ENCODE peak calls at places on chromosomes 12 and 14, in eight cellular contexts. A, U, Q, B, D, I, T and V are unnamed samples.

GRCh38 chr14:61321385-61322010 is at the start of gene PRKCH:
- DNase-seq in A (peak), U (peak), Q (peak), B (no peak), D (peak), I (peak), T (peak), V (peak)

GRCh38 chr12:119115296-119115905 is 63.3 kb upstream of the HSPB8 start:
- DNase-seq in A (peak), U (no peak), Q (peak), B (peak), D (no peak), I (no peak), T (peak), V (peak)

GRCh38 chr12:129002447-129002846 is 149.2 kb downstream of the GLT1D1 start:
- DNase-seq in A (no peak), U (no peak), Q (no peak), B (no peak), D (no peak), I (no peak), T (no peak), V (no peak)

GRCh38 chr12:30219047-30219446 is 435.3 kb upstream of the TMTC1 start:
- DNase-seq in A (peak), U (no peak), Q (no peak), B (no peak), D (no peak), I (no peak), T (no peak), V (no peak)

GRCh38 chr12:98470469-98471082 is 44.8 kb upstream of the TMPO start:
- DNase-seq in A (peak), U (no peak), Q (no peak), B (no peak), D (no peak), I (no peak), T (no peak), V (peak)

GRCh38 chr14:101039031-101039754 is 135.7 kb upstream of the RTL1 start:
- DNase-seq in A (no peak), U (no peak), Q (no peak), B (no peak), D (no peak), I (no peak), T (no peak), V (no peak)

GRCh38 chr12:121799175-121799841 is 4.5 kb upstream of the SETD1B start:
- DNase-seq in A (peak), U (peak), Q (peak), B (no peak), D (peak), I (peak), T (peak), V (peak)

GRCh38 chr14:23435540-23436326 is at the start of gene MYH7:
- DNase-seq in A (no peak), U (peak), Q (peak), B (no peak), D (no peak), I (no peak), T (no peak), V (no peak)

GRCh38 chr14:35879141-35879648 is 53.1 kb downstream of the BRMS1L start:
- DNase-seq in A (peak), U (no peak), Q (no peak), B (no peak), D (no peak), I (no peak), T (no peak), V (no peak)

GRCh38 chr14:70642313-70643235 is 858 bp downstream of the TTC9 start:
- DNase-seq in A (no peak), U (no peak), Q (peak), B (no peak), D (no peak), I (peak), T (no peak), V (peak)

GRCh38 chr14:96590190-96590860 is 88.1 kb downstream of the PAPOLA start:
- DNase-seq in A (no peak), U (no peak), Q (no peak), B (no peak), D (no peak), I (peak), T (no peak), V (no peak)

GRCh38 chr12:64318605-64319004 is 72.0 kb downstream of the C12orf56 start:
- DNase-seq in A (peak), U (no peak), Q (no peak), B (no peak), D (no peak), I (no peak), T (peak), V (peak)

GRCh38 chr12:57889541-57889989 is 43.0 kb upstream of the CTDSP2 start:
- DNase-seq in A (peak), U (peak), Q (no peak), B (peak), D (peak), I (peak), T (no peak), V (no peak)

GRCh38 chr12:110344657-110345056 is 58.9 kb downstream of the ANAPC7 start:
- DNase-seq in A (no peak), U (no peak), Q (no peak), B (no peak), D (no peak), I (no peak), T (no peak), V (no peak)

GRCh38 chr14:59890676-59891075 is 20.1 kb upstream of the RTN1 start:
- DNase-seq in A (no peak), U (no peak), Q (no peak), B (no peak), D (no peak), I (no peak), T (no peak), V (no peak)

GRCh38 chr14:53542692-53543091 is 389.6 kb upstream of the DDHD1 start:
- DNase-seq in A (peak), U (no peak), Q (no peak), B (no peak), D (no peak), I (no peak), T (peak), V (no peak)

GRCh38 chr12:47868552-47869031 is 36.2 kb downstream of the VDR start:
- DNase-seq in A (no peak), U (no peak), Q (no peak), B (no peak), D (no peak), I (no peak), T (no peak), V (peak)

GRCh38 chr12:77746108-77746507 is 84.6 kb upstream of the NAV3 start:
- DNase-seq in A (no peak), U (no peak), Q (peak), B (peak), D (no peak), I (no peak), T (no peak), V (peak)

GRCh38 chr14:33602396-33602795 is 348.5 kb downstream of the EGLN3 start:
- DNase-seq in A (no peak), U (no peak), Q (no peak), B (no peak), D (no peak), I (no peak), T (no peak), V (no peak)

GRCh38 chr12:13208533-13209278 is 12.2 kb downstream of the EMP1 start:
- DNase-seq in A (peak), U (no peak), Q (peak), B (no peak), D (no peak), I (no peak), T (peak), V (peak)

GRCh38 chr14:73749706-73750105 is 35.5 kb upstream of the PNMA1 start:
- DNase-seq in A (no peak), U (no peak), Q (no peak), B (no peak), D (no peak), I (no peak), T (no peak), V (no peak)

GRCh38 chr14:54322241-54322640 is 74.6 kb upstream of the CDKN3 start:
- DNase-seq in A (no peak), U (no peak), Q (no peak), B (no peak), D (no peak), I (no peak), T (no peak), V (no peak)

GRCh38 chr12:124581299-124581698 is 13.9 kb upstream of the NCOR2 start:
- DNase-seq in A (peak), U (no peak), Q (no peak), B (no peak), D (no peak), I (no peak), T (no peak), V (no peak)

GRCh38 chr12:68870443-68870842 is 62.5 kb downstream of the MDM2 start:
- DNase-seq in A (no peak), U (no peak), Q (no peak), B (no peak), D (no peak), I (no peak), T (no peak), V (no peak)

GRCh38 chr12:46516933-46517578 is 144.5 kb upstream of the SLC38A2 start:
- DNase-seq in A (peak), U (no peak), Q (no peak), B (no peak), D (no peak), I (no peak), T (no peak), V (peak)

GRCh38 chr14:69913686-69914085 is 34.5 kb downstream of the SMOC1 start:
- DNase-seq in A (no peak), U (no peak), Q (no peak), B (no peak), D (no peak), I (no peak), T (no peak), V (no peak)

GRCh38 chr12:80838708-80839107 is 99.0 kb downstream of the LIN7A start:
- DNase-seq in A (no peak), U (no peak), Q (no peak), B (no peak), D (no peak), I (no peak), T (no peak), V (no peak)

GRCh38 chr14:50612795-50613194 is 52.9 kb downstream of the ATL1 start:
- DNase-seq in A (no peak), U (no peak), Q (no peak), B (no peak), D (no peak), I (no peak), T (no peak), V (no peak)

DNA sequence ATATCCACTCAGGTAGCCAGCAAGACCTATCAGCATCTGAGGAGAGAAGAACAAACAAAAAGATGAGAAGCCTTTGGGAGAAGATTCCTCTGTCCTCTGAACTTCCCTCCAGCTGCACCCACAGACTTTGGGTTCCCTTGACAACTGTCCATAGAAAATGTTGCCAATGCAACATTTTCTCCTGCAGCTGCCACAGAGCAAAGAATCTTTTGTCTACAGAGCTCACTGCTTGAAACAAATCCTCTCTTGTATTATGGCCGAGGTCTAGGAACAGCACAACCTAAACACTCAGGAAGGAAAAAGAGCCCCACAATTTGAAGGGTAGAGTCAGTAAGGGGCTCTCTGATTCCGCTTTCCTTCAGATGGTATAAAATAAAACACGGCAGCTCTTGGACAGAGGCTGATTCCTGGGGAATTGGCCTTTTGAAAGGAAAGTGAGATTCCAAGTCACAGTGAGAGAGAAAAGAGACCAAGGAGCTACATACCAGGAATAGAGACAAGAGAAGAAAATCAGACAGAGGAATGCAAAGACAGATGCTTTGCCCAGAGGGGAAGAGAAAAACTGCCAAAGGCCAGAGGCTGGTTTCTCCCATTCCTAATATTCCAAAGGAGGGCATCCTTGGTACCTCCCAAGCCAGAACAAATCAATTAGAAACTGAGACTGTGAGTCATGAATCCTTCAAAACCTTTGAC is 14.1 kb downstream of the POMT2 start:
- DNase-seq in A (no peak), U (no peak), Q (no peak), B (no peak), D (no peak), I (no peak), T (no peak), V (no peak)
- H3K4me3 ChIP-seq in A (no peak), U (no peak), Q (no peak), B (no peak), D (no peak), I (no peak), T (no peak), V (no peak)

GRCh38 chr12:39692258-39692853 is 72.8 kb upstream of the ABCD2 start:
- DNase-seq in A (peak), U (no peak), Q (no peak), B (no peak), D (no peak), I (no peak), T (no peak), V (peak)
- TF ChIP-seq CTCF in A (peak), U (peak), Q (no peak), B (no peak), D (peak), I (peak), T (peak), V (peak)

DNA sequence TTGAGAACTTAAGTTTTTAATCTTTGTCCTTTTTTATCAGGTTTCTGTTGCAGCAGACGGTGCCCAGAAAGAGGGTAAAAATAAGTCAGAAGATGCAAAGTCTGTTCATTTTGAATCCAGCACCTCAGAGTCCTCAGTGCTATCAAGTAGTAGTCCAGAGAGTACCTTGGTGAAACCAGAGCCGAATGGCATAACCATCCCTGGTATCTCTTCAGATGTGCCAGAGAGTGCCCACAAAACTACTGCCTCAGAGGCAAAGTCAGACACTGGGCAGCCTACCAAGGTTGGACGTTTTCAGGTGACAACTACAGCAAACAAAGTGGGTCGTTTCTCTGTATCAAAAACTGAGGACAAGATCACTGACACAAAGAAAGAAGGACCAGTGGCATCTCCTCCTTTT is 53.5 kb downstream of the RAD52 start:
- DNase-seq in A (no peak), U (no peak), Q (no peak), B (no peak), D (no peak), I (no peak), T (no peak), V (no peak)
- H3K4me3 ChIP-seq in A (no peak), U (no peak), Q (no peak), B (no peak), D (no peak), I (no peak), T (no peak), V (no peak)

GRCh38 chr12:89355243-89356068 is 3.2 kb upstream of the DUSP6 start:
- DNase-seq in A (no peak), U (no peak), Q (no peak), B (no peak), D (no peak), I (no peak), T (no peak), V (no peak)
- TF ChIP-seq CTCF in A (peak), U (peak), Q (no peak), B (peak), D (no peak), I (no peak), T (no peak), V (no peak)

DNA sequence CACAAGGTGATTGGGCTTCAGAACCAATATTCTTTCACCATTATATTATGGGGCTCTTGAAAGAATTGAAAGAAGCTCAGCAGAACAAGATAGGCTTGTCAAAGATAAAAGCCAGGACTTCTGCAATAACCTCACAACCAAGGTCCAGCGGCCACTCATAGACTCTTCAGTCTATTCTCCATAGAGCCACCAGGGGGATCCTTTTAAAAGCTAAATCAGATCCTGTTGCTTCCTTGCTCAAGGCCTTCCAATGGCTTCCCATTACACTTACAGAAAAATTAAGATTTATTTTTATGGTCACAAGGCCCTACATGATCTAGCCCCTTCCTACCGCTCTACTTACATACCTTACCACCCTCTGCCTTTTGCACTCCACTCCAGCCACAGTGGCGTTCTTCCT is 169.6 kb downstream of the C12orf42 start:
- DNase-seq in A (peak), U (no peak), Q (peak), B (no peak), D (no peak), I (no peak), T (peak), V (peak)
- H3K4me3 ChIP-seq in A (no peak), U (no peak), Q (no peak), B (no peak), D (no peak), I (no peak), T (no peak), V (no peak)

GRCh38 chr12:127966331-127966730 is 300.6 kb upstream of the TMEM132C start:
- DNase-seq in A (no peak), U (no peak), Q (no peak), B (no peak), D (no peak), I (no peak), T (no peak), V (no peak)

GRCh38 chr12:127964717-127965116 is 302.3 kb upstream of the TMEM132C start:
- DNase-seq in A (no peak), U (no peak), Q (no peak), B (no peak), D (no peak), I (no peak), T (peak), V (no peak)

GRCh38 chr12:127963926-127964325 is 303.0 kb upstream of the TMEM132C start:
- DNase-seq in A (no peak), U (no peak), Q (no peak), B (no peak), D (no peak), I (no peak), T (no peak), V (no peak)
- TF ChIP-seq CTCF in A (no peak), U (no peak), Q (no peak), B (no peak), D (no peak), I (no peak), T (no peak), V (no peak)

GRCh38 chr14:95069547-95069946 is 87.8 kb downstream of the DICER1 start:
- DNase-seq in A (no peak), U (no peak), Q (no peak), B (no peak), D (no peak), I (no peak), T (no peak), V (no peak)

GRCh38 chr14:95072310-95072709 is 85.0 kb downstream of the DICER1 start:
- DNase-seq in A (no peak), U (no peak), Q (no peak), B (no peak), D (no peak), I (no peak), T (no peak), V (no peak)

GRCh38 chr14:95073947-95074346 is 83.4 kb downstream of the DICER1 start:
- DNase-seq in A (no peak), U (no peak), Q (no peak), B (no peak), D (no peak), I (no peak), T (no peak), V (no peak)

GRCh38 chr14:95070748-95071435 is 86.4 kb downstream of the DICER1 start:
- DNase-seq in A (no peak), U (no peak), Q (no peak), B (no peak), D (no peak), I (no peak), T (no peak), V (no peak)

GRCh38 chr14:95071649-95072256 is 85.6 kb downstream of the DICER1 start:
- DNase-seq in A (no peak), U (no peak), Q (no peak), B (no peak), D (no peak), I (no peak), T (no peak), V (no peak)
- H3K4me3 ChIP-seq in A (no peak), U (no peak), Q (no peak), B (no peak), D (no peak), I (no peak), T (no peak), V (no peak)